ENCODE peak calls at places on chromosomes 2 and 18, in four cellular contexts. Y, J, X and O are unnamed samples.
A peak's percentile ranks its signal among the peaks of the same experiment; 100 is the strongest.

GRCh38 chr2:173898178-173898668 is 67.0 kb downstream of the SP3 start:
- DNase-seq in Y (no peak), J (peak; percentile 40), X (no peak), O (no peak)

GRCh38 chr18:46386788-46387187 is 270.2 kb downstream of the LOXHD1 start:
- DNase-seq in Y (no peak), J (no peak), X (no peak), O (no peak)

GRCh38 chr2:239970004-239970623 is 55.0 kb downstream of the NDUFA10 start:
- DNase-seq in Y (no peak), J (no peak), X (no peak), O (no peak)

GRCh38 chr2:230891509-230891908 is 26.8 kb downstream of the ITM2C start:
- DNase-seq in Y (no peak), J (no peak), X (no peak), O (no peak)

GRCh38 chr2:24625728-24626484 is 134.9 kb downstream of the NCOA1 start:
- DNase-seq in Y (no peak), J (no peak), X (no peak), O (peak; percentile 5)

GRCh38 chr2:163641986-163642385 is 93.8 kb downstream of the FIGN start:
- DNase-seq in Y (no peak), J (no peak), X (no peak), O (no peak)

GRCh38 chr2:232574674-232575403 is 24.4 kb downstream of the EIF4E2 start:
- DNase-seq in Y (no peak), J (no peak), X (peak; percentile 85), O (peak; percentile 72)

GRCh38 chr18:25467226-25468065 is 115.5 kb upstream of the ZNF521 start:
- DNase-seq in Y (no peak), J (no peak), X (no peak), O (no peak)

GRCh38 chr2:11465485-11466306 is at the start of gene E2F6:
- DNase-seq in Y (peak; percentile 88), J (peak; percentile 62), X (peak; percentile 92), O (peak; percentile 94)

GRCh38 chr2:196987654-196988364 is 61.3 kb upstream of the PGAP1 start:
- DNase-seq in Y (peak; percentile 21), J (no peak), X (peak; percentile 98), O (peak; percentile 96)

GRCh38 chr2:27379840-27380625 is 501 bp downstream of the ZNF513 start:
- DNase-seq in Y (no peak), J (no peak), X (peak; percentile 63), O (peak; percentile 37)

GRCh38 chr2:45919711-45920111 is 268.2 kb downstream of the PRKCE start:
- DNase-seq in Y (no peak), J (peak; percentile 44), X (no peak), O (peak; percentile 77)

GRCh38 chr18:7926526-7926925 is 359.4 kb downstream of the PTPRM start:
- DNase-seq in Y (no peak), J (no peak), X (no peak), O (peak; percentile 32)

GRCh38 chr18:55588876-55589595 is 1.0 kb upstream of the TCF4 start:
- DNase-seq in Y (no peak), J (no peak), X (no peak), O (no peak)

GRCh38 chr2:42888846-42889245 is 96.5 kb upstream of the HAAO start:
- DNase-seq in Y (no peak), J (no peak), X (no peak), O (no peak)

GRCh38 chr2:33071591-33071990 is 124.8 kb downstream of the LTBP1 start:
- DNase-seq in Y (no peak), J (no peak), X (no peak), O (no peak)

GRCh38 chr2:235567842-235568241 is 74.0 kb downstream of the AGAP1 start:
- DNase-seq in Y (no peak), J (no peak), X (no peak), O (peak; percentile 26)

GRCh38 chr2:238492905-238493304 is 66.2 kb downstream of the ASB1 start:
- DNase-seq in Y (no peak), J (no peak), X (no peak), O (no peak)